ENCODE peak calls at places on chromosomes 1 and 21, in nine cellular contexts. One of them, this sample, is unnamed.

GRCh38 chr1:84892657-84893618 is at the start of gene LPAR3:
- DNase-seq in esophagus muscularis mucosa: peak; percentile 57
- DNase-seq in Calu3: peak; percentile 78
- DNase-seq in KG1: peak; percentile 7
- DNase-seq in stimulated activated CD4-positive, alpha-beta T cell treated with anti-CD3 and anti-CD28 coated beads, Interleukin-1b, Interleukin-23, amount 100 ng/mL, for 4 hours: no peak
- DNase-seq in NCI-H748 treated with DMSO at 0.1 percent for 48 hours: no peak
- DNase-seq in NCI-H1417: no peak
- DNase-seq in HT1080: no peak
- DNase-seq in A549: peak; percentile 5
- DNase-seq in this sample: peak; percentile 85

GRCh38 chr1:38778521-38778920 is 81.1 kb downstream of the RRAGC start:
- DNase-seq in esophagus muscularis mucosa: no peak
- DNase-seq in A549: no peak
- DNase-seq in NCI-H1417: no peak
- DNase-seq in stimulated activated CD4-positive, alpha-beta T cell treated with anti-CD3 and anti-CD28 coated beads, Interleukin-1b, Interleukin-23, amount 100 ng/mL, for 4 hours: no peak
- DNase-seq in NCI-H748 treated with DMSO at 0.1 percent for 48 hours: no peak
- DNase-seq in HT1080: no peak
- DNase-seq in KG1: no peak
- DNase-seq in Calu3: no peak
- DNase-seq in this sample: no peak

GRCh38 chr1:232428781-232429530 is 201.0 kb downstream of the SIPA1L2 start:
- DNase-seq in stimulated activated CD4-positive, alpha-beta T cell treated with anti-CD3 and anti-CD28 coated beads, Interleukin-1b, Interleukin-23, amount 100 ng/mL, for 4 hours: no peak
- DNase-seq in NCI-H748 treated with DMSO at 0.1 percent for 48 hours: peak; percentile 56
- DNase-seq in Calu3: no peak
- DNase-seq in A549: no peak
- DNase-seq in HT1080: no peak
- DNase-seq in NCI-H1417: no peak
- DNase-seq in KG1: no peak
- DNase-seq in esophagus muscularis mucosa: peak; percentile 90
- DNase-seq in this sample: no peak

GRCh38 chr1:34749983-34750382 is 4.9 kb upstream of the GJB5 start:
- DNase-seq in A549: no peak
- DNase-seq in esophagus muscularis mucosa: no peak
- DNase-seq in NCI-H748 treated with DMSO at 0.1 percent for 48 hours: no peak
- DNase-seq in Calu3: no peak
- DNase-seq in KG1: no peak
- DNase-seq in HT1080: no peak
- DNase-seq in stimulated activated CD4-positive, alpha-beta T cell treated with anti-CD3 and anti-CD28 coated beads, Interleukin-1b, Interleukin-23, amount 100 ng/mL, for 4 hours: no peak
- DNase-seq in NCI-H1417: no peak
- DNase-seq in this sample: no peak

GRCh38 chr1:112666917-112667316 is 7.5 kb upstream of the MOV10 start:
- DNase-seq in HT1080: no peak
- DNase-seq in esophagus muscularis mucosa: no peak
- DNase-seq in stimulated activated CD4-positive, alpha-beta T cell treated with anti-CD3 and anti-CD28 coated beads, Interleukin-1b, Interleukin-23, amount 100 ng/mL, for 4 hours: no peak
- DNase-seq in NCI-H748 treated with DMSO at 0.1 percent for 48 hours: no peak
- DNase-seq in A549: no peak
- DNase-seq in Calu3: no peak
- DNase-seq in NCI-H1417: no peak
- DNase-seq in KG1: no peak
- DNase-seq in this sample: no peak

GRCh38 chr1:234675561-234675960 is 65.6 kb upstream of the IRF2BP2 start:
- DNase-seq in stimulated activated CD4-positive, alpha-beta T cell treated with anti-CD3 and anti-CD28 coated beads, Interleukin-1b, Interleukin-23, amount 100 ng/mL, for 4 hours: no peak
- DNase-seq in esophagus muscularis mucosa: no peak
- DNase-seq in NCI-H748 treated with DMSO at 0.1 percent for 48 hours: no peak
- DNase-seq in HT1080: no peak
- DNase-seq in KG1: no peak
- DNase-seq in Calu3: no peak
- DNase-seq in NCI-H1417: no peak
- DNase-seq in A549: no peak
- DNase-seq in this sample: no peak

GRCh38 chr1:161228032-161228431 is 2.2 kb downstream of the TOMM40L start:
- DNase-seq in A549: no peak
- DNase-seq in KG1: no peak
- DNase-seq in NCI-H748 treated with DMSO at 0.1 percent for 48 hours: no peak
- DNase-seq in HT1080: no peak
- DNase-seq in Calu3: no peak
- DNase-seq in stimulated activated CD4-positive, alpha-beta T cell treated with anti-CD3 and anti-CD28 coated beads, Interleukin-1b, Interleukin-23, amount 100 ng/mL, for 4 hours: no peak
- DNase-seq in NCI-H1417: no peak
- DNase-seq in esophagus muscularis mucosa: no peak
- DNase-seq in this sample: no peak

GRCh38 chr21:41396452-41397107 is 29.5 kb upstream of the MX1 start:
- DNase-seq in NCI-H748 treated with DMSO at 0.1 percent for 48 hours: no peak
- DNase-seq in A549: no peak
- DNase-seq in NCI-H1417: no peak
- DNase-seq in KG1: peak; percentile 32
- DNase-seq in stimulated activated CD4-positive, alpha-beta T cell treated with anti-CD3 and anti-CD28 coated beads, Interleukin-1b, Interleukin-23, amount 100 ng/mL, for 4 hours: no peak
- DNase-seq in HT1080: no peak
- DNase-seq in Calu3: peak; percentile 15
- DNase-seq in esophagus muscularis mucosa: no peak
- DNase-seq in this sample: peak; percentile 45

GRCh38 chr1:24362416-24362815 is 43.3 kb downstream of the GRHL3 start:
- DNase-seq in stimulated activated CD4-positive, alpha-beta T cell treated with anti-CD3 and anti-CD28 coated beads, Interleukin-1b, Interleukin-23, amount 100 ng/mL, for 4 hours: no peak
- DNase-seq in HT1080: no peak
- DNase-seq in KG1: no peak
- DNase-seq in esophagus muscularis mucosa: no peak
- DNase-seq in NCI-H748 treated with DMSO at 0.1 percent for 48 hours: no peak
- DNase-seq in A549: no peak
- DNase-seq in NCI-H1417: no peak
- DNase-seq in Calu3: no peak
- DNase-seq in this sample: no peak

GRCh38 chr1:245051349-245052221 is 103.2 kb upstream of the KIF26B start:
- DNase-seq in stimulated activated CD4-positive, alpha-beta T cell treated with anti-CD3 and anti-CD28 coated beads, Interleukin-1b, Interleukin-23, amount 100 ng/mL, for 4 hours: no peak
- DNase-seq in A549: no peak
- DNase-seq in KG1: no peak
- DNase-seq in NCI-H1417: no peak
- DNase-seq in HT1080: no peak
- DNase-seq in Calu3: peak; percentile 30
- DNase-seq in NCI-H748 treated with DMSO at 0.1 percent for 48 hours: no peak
- DNase-seq in esophagus muscularis mucosa: no peak
- DNase-seq in this sample: no peak

GRCh38 chr1:158371188-158371953 is 17.7 kb downstream of the CD1E start:
- DNase-seq in NCI-H1417: no peak
- DNase-seq in stimulated activated CD4-positive, alpha-beta T cell treated with anti-CD3 and anti-CD28 coated beads, Interleukin-1b, Interleukin-23, amount 100 ng/mL, for 4 hours: no peak
- DNase-seq in esophagus muscularis mucosa: no peak
- DNase-seq in HT1080: no peak
- DNase-seq in Calu3: no peak
- DNase-seq in A549: no peak
- DNase-seq in NCI-H748 treated with DMSO at 0.1 percent for 48 hours: no peak
- DNase-seq in KG1: no peak
- DNase-seq in this sample: no peak

GRCh38 chr1:56045477-56045876 is 533.9 kb downstream of the PLPP3 start:
- DNase-seq in Calu3: no peak
- DNase-seq in KG1: no peak
- DNase-seq in HT1080: no peak
- DNase-seq in NCI-H1417: no peak
- DNase-seq in esophagus muscularis mucosa: no peak
- DNase-seq in A549: no peak
- DNase-seq in stimulated activated CD4-positive, alpha-beta T cell treated with anti-CD3 and anti-CD28 coated beads, Interleukin-1b, Interleukin-23, amount 100 ng/mL, for 4 hours: no peak
- DNase-seq in NCI-H748 treated with DMSO at 0.1 percent for 48 hours: no peak
- DNase-seq in this sample: no peak

This sample was measured in prostate gland.